ENCODE peak calls at places on chromosome 16, in eight cellular contexts. I is adipocyte; G is H1; J is psoas muscle; P is upper lobe of right lung; X is CD4-positive, CD25-positive, alpha-beta regulatory T cell; E is SJSA1; A is cardiac muscle cell. Z is an unnamed sample. For H3K9me3, the result is how much of the 10 kb centered on the place peaks cover.

GRCh38 chr16:70789927-70790447 is 11.0 kb downstream of the VAC14 start:
- DNase-seq in P (no peak), I (no peak), G (no peak), A (no peak), X (no peak), J (no peak), E (no peak), Z (no peak)

GRCh38 chr16:12083625-12084024 is 107.1 kb downstream of the SNX29 start:
- DNase-seq in A (no peak), E (no peak), G (no peak), J (no peak), X (no peak), I (no peak), P (peak), Z (peak)

GRCh38 chr16:23134274-23134673 is 15.0 kb downstream of the USP31 start:
- DNase-seq in A (no peak), I (no peak), X (no peak), P (no peak), J (no peak), G (no peak), E (no peak), Z (peak)

GRCh38 chr16:1876468-1876867 is 4.5 kb upstream of the MEIOB start:
- DNase-seq in I (no peak), P (no peak), E (no peak), A (no peak), X (peak), J (no peak), G (no peak), Z (no peak)

GRCh38 chr16:54422569-54422978 is 136.0 kb upstream of the IRX3 start:
- DNase-seq in E (no peak), X (no peak), J (no peak), I (no peak), A (no peak), P (no peak), G (no peak), Z (no peak)

GRCh38 chr16:84823484-84823883 is 3.7 kb downstream of the CRISPLD2 start:
- DNase-seq in I (peak), A (no peak), G (no peak), P (no peak), J (no peak), X (no peak), E (no peak), Z (no peak)

GRCh38 chr16:65782537-65783290 is 583.8 kb upstream of the CDH5 start:
- DNase-seq in I (peak), X (no peak), P (no peak), A (no peak), G (no peak), E (no peak), J (no peak), Z (no peak)

GRCh38 chr16:88378401-88378800 is 4.4 kb upstream of the ZNF469 start:
- DNase-seq in A (no peak), G (no peak), X (no peak), E (no peak), J (no peak), P (peak), I (no peak), Z (no peak)

GRCh38 chr16:59604331-59604730 is 870.2 kb upstream of the GOT2 start:
- DNase-seq in P (no peak), G (no peak), A (no peak), X (no peak), J (no peak), I (peak), E (no peak), Z (no peak)

GRCh38 chr16:57807252-57807967 is 5.1 kb upstream of the KIFC3 start:
- DNase-seq in E (peak), G (no peak), I (no peak), J (no peak), X (no peak), P (no peak), A (no peak), Z (peak)

GRCh38 chr16:66168777-66169176 is 197.7 kb upstream of the CDH5 start:
- DNase-seq in X (no peak), E (no peak), J (no peak), I (no peak), P (no peak), A (no peak), G (no peak), Z (no peak)

GRCh38 chr16:24918641-24919040 is 72.9 kb downstream of the SLC5A11 start:
- DNase-seq in J (no peak), P (no peak), X (peak), A (no peak), I (no peak), E (no peak), G (no peak), Z (no peak)

GRCh38 chr16:11272484-11272883 is 945 bp downstream of the PRM3 start:
- DNase-seq in A (no peak), X (no peak), J (no peak), P (no peak), E (no peak), I (no peak), G (no peak), Z (no peak)

GRCh38 chr16:67264277-67264676 is 15.1 kb upstream of the PLEKHG4 start:
- DNase-seq in A (no peak), G (no peak), E (no peak), I (no peak), P (peak), X (no peak), J (peak), Z (no peak)

GRCh38 chr16:1366060-1366711 is 14.5 kb downstream of the GNPTG start:
- DNase-seq in P (no peak), I (no peak), J (no peak), G (no peak), A (no peak), X (no peak), E (no peak), Z (no peak)

GRCh38 chr16:88810868-88811599 is 694 bp downstream of the APRT start:
- DNase-seq in I (peak), X (peak), E (peak), J (peak), P (peak), G (no peak), A (peak), Z (peak)

GRCh38 chr16:68375801-68376536 is 65.2 kb downstream of the PRMT7 start:
- DNase-seq in G (no peak), A (no peak), I (no peak), E (no peak), J (no peak), X (no peak), P (no peak), Z (no peak)

GRCh38 chr16:23408242-23409201 is 44.5 kb downstream of the COG7 start:
- DNase-seq in J (peak), X (no peak), P (no peak), G (no peak), A (no peak), E (no peak), I (peak), Z (no peak)

GRCh38 chr16:12661656-12662172 is 142.0 kb downstream of the CPPED1 start:
- DNase-seq in A (peak), J (no peak), P (no peak), X (peak), E (no peak), G (peak), I (peak), Z (no peak)

GRCh38 chr16:89471225-89471624 is 19.1 kb downstream of the ANKRD11 start:
- DNase-seq in E (no peak), G (no peak), P (no peak), I (peak), A (no peak), X (no peak), J (no peak), Z (no peak)

GRCh38 chr16:12323007-12323699 is 346.6 kb downstream of the SNX29 start:
- DNase-seq in P (no peak), A (no peak), X (peak), J (no peak), E (no peak), I (no peak), G (no peak), Z (no peak)

GRCh38 chr16:51971184-51971583 is 575.8 kb downstream of the TOX3 start:
- DNase-seq in P (no peak), G (no peak), I (peak), J (no peak), A (peak), X (no peak), E (no peak), Z (no peak)

GRCh38 chr16:12238598-12238997 is 262.1 kb downstream of the SNX29 start:
- DNase-seq in P (no peak), G (no peak), X (no peak), E (no peak), I (no peak), A (no peak), J (no peak), Z (no peak)

GRCh38 chr16:90046122-90046970 is 27.1 kb upstream of the DBNDD1 start:
- DNase-seq in I (no peak), A (no peak), E (no peak), G (peak), X (no peak), J (no peak), P (peak), Z (peak)

GRCh38 chr16:67760206-67760605 is 41.1 kb upstream of the GFOD2 start:
- DNase-seq in J (no peak), P (no peak), X (peak), E (no peak), I (no peak), A (no peak), G (no peak), Z (no peak)

GRCh38 chr16:81458827-81459598 is 14.4 kb downstream of the CMIP start:
- DNase-seq in G (no peak), A (no peak), P (no peak), E (no peak), J (peak), X (no peak), I (no peak), Z (no peak)

GRCh38 chr16:23650674-23651073 is 9.4 kb downstream of the DCTN5 start:
- DNase-seq in E (no peak), J (no peak), G (no peak), X (no peak), P (no peak), A (no peak), I (peak), Z (no peak)

GRCh38 chr16:81473561-81473960 is 29.0 kb downstream of the CMIP start:
- DNase-seq in J (no peak), E (no peak), P (no peak), A (no peak), I (no peak), X (no peak), G (no peak), Z (no peak)

GRCh38 chr16:74607967-74608356 is 1.0 kb upstream of the GLG1 start:
- DNase-seq in A (peak), X (no peak), E (no peak), I (no peak), P (peak), G (no peak), J (no peak), Z (no peak)

GRCh38 chr16:78478267-78478821 is 378.9 kb downstream of the WWOX start:
- DNase-seq in J (no peak), A (no peak), X (no peak), I (no peak), P (no peak), G (peak), E (no peak), Z (no peak)

GRCh38 chr16:89495121-89495520 is 4.8 kb upstream of the ANKRD11 start:
- DNase-seq in G (no peak), E (no peak), X (no peak), I (peak), J (no peak), P (no peak), A (peak), Z (no peak)

GRCh38 chr16:53995378-53995777 is 291.2 kb downstream of the IRX3 start:
- DNase-seq in X (no peak), A (no peak), I (no peak), E (no peak), J (no peak), P (no peak), G (no peak), Z (no peak)

DNA sequence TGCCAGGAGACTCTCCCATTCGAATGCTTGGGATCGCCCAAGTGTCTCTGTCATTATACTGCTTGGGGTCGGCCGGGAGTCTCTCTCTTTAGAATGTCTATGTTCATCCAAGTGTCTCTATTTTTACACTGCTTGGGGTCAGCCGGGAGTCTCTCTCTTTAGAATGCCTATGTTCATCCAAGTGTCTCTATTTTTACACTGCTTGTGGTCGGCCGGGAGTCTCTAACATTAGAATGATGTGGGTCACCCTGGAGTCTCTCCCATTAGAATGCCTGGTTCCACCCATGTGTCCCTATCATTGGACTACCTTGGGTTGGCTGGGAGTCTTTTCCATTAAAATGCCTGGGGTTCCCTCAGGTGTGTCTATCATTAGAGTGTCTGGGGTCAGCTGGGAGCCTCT is 2230.4 kb downstream of the TP53TG3F start:
- DNase-seq in X (no peak), J (no peak), E (no peak), P (no peak), A (no peak), I (no peak), G (no peak), Z (no peak)
- H3K9me3 ChIP-seq in X (half or more), J (under half), E (under half), P (under half), A (under half), I (under half), G (under half), Z (under half)

DNA sequence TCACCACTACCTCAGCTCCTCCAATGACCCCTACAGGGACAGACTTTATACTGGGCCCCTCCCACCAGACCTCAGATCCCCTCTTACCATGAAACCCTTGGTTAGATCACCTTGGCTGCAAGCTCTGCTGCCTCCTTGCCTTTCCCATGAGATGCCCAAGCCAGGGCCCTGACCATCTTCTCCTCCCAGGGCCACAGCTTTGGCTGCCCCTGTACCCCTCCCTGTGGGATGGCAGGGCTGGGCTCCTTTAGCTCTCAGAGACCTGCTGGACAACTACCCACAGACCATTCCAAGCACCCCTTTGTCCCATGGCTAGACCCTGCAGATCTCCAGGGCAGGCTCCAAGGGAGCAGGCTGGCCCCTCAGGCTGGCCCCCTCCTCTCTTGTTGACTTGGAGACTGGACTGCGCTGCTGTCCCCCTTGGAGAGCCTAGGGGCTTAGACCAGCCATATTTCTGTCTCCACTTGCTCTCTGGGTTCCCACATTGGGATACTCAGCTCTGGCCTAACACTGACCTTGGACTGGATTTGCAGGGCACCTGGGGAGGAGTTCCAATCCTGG is 1692.7 kb downstream of the TP53TG3F start:
- DNase-seq in G (no peak), X (no peak), A (no peak), P (no peak), E (no peak), J (no peak), I (no peak), Z (no peak)
- H3K9me3 ChIP-seq in G (half or more), X (half or more), A (under half), P (under half), E (under half), J (under half), I (under half), Z (under half)

GRCh38 chr16:50537533-50538290 is 10.5 kb upstream of the NKD1 start:
- DNase-seq in J (no peak), I (no peak), A (no peak), P (no peak), G (no peak), X (no peak), E (no peak), Z (no peak)
- H3K9me3 ChIP-seq in J (under half), I (under half), A (under half), P (under half), G (under half), X (under half), E (under half), Z (under half)

DNA sequence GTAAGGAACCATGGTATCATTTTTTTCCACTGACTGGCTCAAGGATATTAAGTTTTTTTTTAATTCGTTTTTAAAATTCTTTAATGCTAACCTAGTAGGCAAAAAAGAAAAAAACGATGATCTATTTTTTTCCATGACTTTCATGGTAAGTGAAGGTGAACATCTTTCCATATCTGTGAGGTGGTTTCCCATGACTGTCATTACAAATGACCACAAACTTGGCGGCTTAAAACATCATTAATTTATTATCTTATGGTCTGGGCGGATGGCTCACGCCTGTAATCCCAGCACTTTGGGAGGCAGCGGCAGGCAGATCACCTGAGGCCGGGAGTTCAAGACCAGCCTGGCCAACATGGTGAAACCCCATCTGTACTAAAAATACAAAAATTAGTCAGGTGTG is 10.5 kb downstream of the AHSP start:
- DNase-seq in E (no peak), J (no peak), I (no peak), A (no peak), P (no peak), G (no peak), X (no peak), Z (no peak)
- H3K9me3 ChIP-seq in E (under half), J (under half), I (under half), A (under half), P (under half), G (under half), X (under half), Z (under half)

DNA sequence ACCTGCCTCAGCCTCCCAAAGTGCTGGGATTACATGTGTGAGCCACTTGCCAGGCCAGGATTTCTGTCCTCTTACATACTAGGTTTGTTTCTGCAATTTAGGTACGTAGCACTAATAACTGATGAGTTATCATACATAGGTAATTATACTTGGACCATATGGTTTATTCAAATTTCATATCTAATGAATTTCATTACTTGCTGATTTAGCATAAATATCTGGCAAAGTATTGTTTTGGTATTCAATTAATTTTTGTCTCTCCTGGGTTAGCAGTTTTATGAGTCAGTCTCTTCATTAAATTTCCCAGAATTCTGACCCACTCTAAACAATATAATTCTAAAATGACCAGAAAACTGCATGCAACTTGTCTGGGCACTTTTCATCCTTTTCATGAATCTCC is 2146.5 kb downstream of the TP53TG3F start:
- DNase-seq in G (no peak), X (no peak), P (no peak), A (no peak), I (no peak), J (no peak), E (no peak), Z (no peak)
- H3K9me3 ChIP-seq in G (under half), X (under half), P (under half), A (under half), I (under half), J (under half), E (under half), Z (under half)

DNA sequence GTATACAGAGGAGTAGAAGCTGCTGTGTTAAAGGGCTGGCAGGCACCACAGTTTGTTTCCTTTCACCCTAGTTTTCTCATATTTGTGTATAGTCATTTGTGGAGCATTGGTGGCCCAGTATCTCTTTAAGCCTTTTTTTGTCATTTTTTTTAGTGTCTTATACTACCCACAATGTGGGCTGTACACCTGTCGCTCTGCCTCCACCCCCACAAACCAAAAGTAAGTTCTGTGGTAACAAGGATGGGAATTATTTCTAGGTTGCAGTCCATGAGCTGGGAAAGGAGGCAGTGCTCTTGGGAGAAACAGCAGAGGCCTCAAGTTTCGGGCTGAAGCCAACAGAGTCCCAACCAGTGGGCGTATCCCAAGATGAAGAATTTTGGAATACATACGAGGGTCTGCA is 6.2 kb downstream of the ZNF75A start:
- DNase-seq in P (no peak), A (no peak), X (no peak), G (no peak), J (no peak), I (no peak), E (no peak), Z (no peak)
- H3K9me3 ChIP-seq in P (half or more), A (under half), X (half or more), G (half or more), J (half or more), I (half or more), E (under half), Z (under half)